ENCODE peak calls at places on chromosomes 11 and 22, in nine cellular contexts. P, B, E, Q, N, A, X, K and D are unnamed samples.

GRCh38 chr22:28246392-28246791 is 327.3 kb upstream of the PITPNB start:
- DNase-seq in B (no peak), K (no peak), X (peak), Q (no peak), A (no peak), E (peak), N (no peak), P (no peak), D (no peak)

GRCh38 chr11:72740562-72741428 is 11.4 kb downstream of the ARAP1 start:
- DNase-seq in P (peak), X (no peak), B (no peak), K (no peak), E (no peak), N (no peak), A (no peak), Q (no peak), D (no peak)

GRCh38 chr11:72641900-72642814 is 32.1 kb downstream of the PDE2A start:
- DNase-seq in N (no peak), E (peak), P (peak), X (no peak), B (peak), Q (no peak), A (peak), K (peak), D (peak)

GRCh38 chr11:1953489-1954284 is 6.6 kb downstream of the MRPL23 start:
- DNase-seq in N (no peak), B (no peak), K (no peak), Q (no peak), A (peak), X (no peak), P (no peak), E (no peak), D (no peak)

GRCh38 chr11:112858289-112859023 is 102.8 kb upstream of the NCAM1 start:
- DNase-seq in X (no peak), P (no peak), K (no peak), A (no peak), Q (no peak), B (no peak), E (no peak), N (no peak), D (no peak)

GRCh38 chr22:50548913-50549790 is 3.5 kb downstream of the KLHDC7B start:
- DNase-seq in B (no peak), A (no peak), E (no peak), P (no peak), K (no peak), Q (no peak), N (no peak), X (no peak), D (no peak)

GRCh38 chr22:44020981-44021380 is 3.1 kb upstream of the PARVB start:
- DNase-seq in X (no peak), A (no peak), P (no peak), K (no peak), B (peak), E (peak), Q (no peak), N (no peak), D (no peak)

GRCh38 chr11:94473177-94473799 is 20.4 kb downstream of the MRE11 start:
- DNase-seq in B (no peak), K (no peak), Q (no peak), A (no peak), X (no peak), N (no peak), P (peak), E (no peak), D (no peak)

GRCh38 chr11:93089474-93090102 is 108.2 kb downstream of the SLC36A4 start:
- DNase-seq in Q (no peak), K (peak), B (peak), E (peak), X (peak), P (peak), N (no peak), A (no peak), D (no peak)

GRCh38 chr22:44205713-44206645 is 25.3 kb downstream of the PARVG start:
- DNase-seq in Q (no peak), E (no peak), X (no peak), B (no peak), N (no peak), P (no peak), A (peak), K (no peak), D (no peak)

GRCh38 chr22:22097727-22098228 is 115.2 kb upstream of the TOP3B start:
- DNase-seq in K (no peak), A (no peak), X (no peak), E (no peak), Q (no peak), N (no peak), P (no peak), B (no peak), D (no peak)

GRCh38 chr22:28029201-28029948 is 110.3 kb upstream of the PITPNB start:
- DNase-seq in P (peak), E (no peak), B (peak), K (peak), Q (no peak), N (no peak), X (no peak), A (peak), D (no peak)

GRCh38 chr11:101176381-101176780 is 46.8 kb upstream of the PGR start:
- DNase-seq in X (no peak), P (no peak), A (no peak), N (no peak), K (peak), E (no peak), Q (no peak), B (no peak), D (no peak)

GRCh38 chr22:42646569-42647525 is 2.3 kb downstream of the CYB5R3 start:
- DNase-seq in N (no peak), P (no peak), B (peak), X (no peak), Q (no peak), K (no peak), A (peak), E (peak), D (no peak)

GRCh38 chr11:66123902-66124301 is 53.8 kb downstream of the PACS1 start:
- DNase-seq in Q (no peak), A (no peak), X (no peak), N (no peak), K (no peak), E (no peak), P (no peak), B (no peak), D (no peak)

GRCh38 chr22:23812378-23812777 is 25.6 kb downstream of the SMARCB1 start:
- DNase-seq in P (no peak), N (no peak), Q (no peak), B (no peak), K (no peak), E (no peak), A (no peak), X (no peak), D (no peak)

GRCh38 chr11:78257654-78258053 is 68.9 kb downstream of the USP35 start:
- DNase-seq in Q (no peak), P (no peak), E (no peak), A (no peak), N (no peak), K (no peak), B (no peak), X (no peak), D (no peak)

GRCh38 chr11:96321066-96321465 is 21.9 kb downstream of the MAML2 start:
- DNase-seq in K (no peak), P (no peak), Q (no peak), N (no peak), E (no peak), B (no peak), A (no peak), X (no peak), D (no peak)

GRCh38 chr11:50187220-50187619 is 154.5 kb downstream of the OR4C45 start:
- DNase-seq in E (no peak), K (no peak), B (no peak), X (no peak), A (no peak), P (no peak), N (no peak), Q (no peak), D (no peak)

GRCh38 chr11:120317689-120318195 is 7.4 kb upstream of the TLCD5 start:
- DNase-seq in B (no peak), N (no peak), X (no peak), K (no peak), A (no peak), Q (no peak), P (no peak), E (no peak), D (no peak)

GRCh38 chr22:31653944-31654343 is 8.1 kb downstream of the PISD start:
- DNase-seq in X (no peak), A (no peak), B (no peak), N (no peak), P (no peak), K (no peak), Q (no peak), E (no peak), D (no peak)

GRCh38 chr22:42716649-42717127 is 4.0 kb downstream of the A4GALT start:
- DNase-seq in K (no peak), P (no peak), A (no peak), X (no peak), B (no peak), N (no peak), Q (no peak), E (no peak), D (no peak)